ENCODE peak calls at places on chromosomes 2 and 18, in eight cellular contexts. One of them, this sample, is unnamed.

GRCh38 chr18:413263-413662 is 87.2 kb downstream of the COLEC12 start:
- DNase-seq in Peyer's patch: no peak
- DNase-seq in astrocyte of the spinal cord: peak; percentile 25
- DNase-seq in mammary epithelial cell: no peak
- DNase-seq in kidney: no peak
- DNase-seq in nephron progenitor cell: no peak
- DNase-seq in lower lobe of right lung: no peak
- DNase-seq in HFFc6: no peak
- DNase-seq in this sample: no peak

GRCh38 chr2:233084488-233084887 is 24.3 kb downstream of the INPP5D start:
- DNase-seq in kidney: peak; percentile 80
- DNase-seq in mammary epithelial cell: no peak
- DNase-seq in lower lobe of right lung: peak; percentile 72
- DNase-seq in Peyer's patch: peak; percentile 87
- DNase-seq in nephron progenitor cell: no peak
- DNase-seq in astrocyte of the spinal cord: no peak
- DNase-seq in HFFc6: no peak
- DNase-seq in this sample: no peak

GRCh38 chr2:28618221-28619141 is 122.6 kb downstream of the PLB1 start:
- DNase-seq in lower lobe of right lung: no peak
- DNase-seq in HFFc6: no peak
- DNase-seq in nephron progenitor cell: no peak
- DNase-seq in astrocyte of the spinal cord: no peak
- DNase-seq in kidney: peak; percentile 48
- DNase-seq in Peyer's patch: no peak
- DNase-seq in mammary epithelial cell: no peak
- DNase-seq in this sample: no peak

GRCh38 chr2:219632758-219633101 is 5.3 kb downstream of the SLC4A3 start:
- DNase-seq in HFFc6: no peak
- DNase-seq in mammary epithelial cell: no peak
- DNase-seq in lower lobe of right lung: no peak
- DNase-seq in nephron progenitor cell: no peak
- DNase-seq in astrocyte of the spinal cord: no peak
- DNase-seq in Peyer's patch: no peak
- DNase-seq in kidney: peak; percentile 73
- DNase-seq in this sample: no peak

GRCh38 chr18:64110692-64111480 is 38.0 kb downstream of the LINC00305 start:
- DNase-seq in astrocyte of the spinal cord: no peak
- DNase-seq in nephron progenitor cell: no peak
- DNase-seq in Peyer's patch: no peak
- DNase-seq in HFFc6: no peak
- DNase-seq in lower lobe of right lung: no peak
- DNase-seq in mammary epithelial cell: no peak
- DNase-seq in kidney: no peak
- DNase-seq in this sample: no peak

GRCh38 chr2:1665761-1666505 is 78.4 kb downstream of the PXDN start:
- DNase-seq in kidney: no peak
- DNase-seq in nephron progenitor cell: no peak
- DNase-seq in mammary epithelial cell: no peak
- DNase-seq in lower lobe of right lung: no peak
- DNase-seq in HFFc6: no peak
- DNase-seq in astrocyte of the spinal cord: no peak
- DNase-seq in Peyer's patch: no peak
- DNase-seq in this sample: no peak

GRCh38 chr2:230895536-230896345 is 29.3 kb downstream of the GPR55 start:
- DNase-seq in Peyer's patch: peak; percentile 7
- DNase-seq in kidney: peak; percentile 88
- DNase-seq in astrocyte of the spinal cord: no peak
- DNase-seq in HFFc6: no peak
- DNase-seq in lower lobe of right lung: no peak
- DNase-seq in nephron progenitor cell: no peak
- DNase-seq in mammary epithelial cell: no peak
- DNase-seq in this sample: no peak

GRCh38 chr2:190666895-190667294 is 18.0 kb downstream of the NAB1 start:
- DNase-seq in astrocyte of the spinal cord: no peak
- DNase-seq in HFFc6: no peak
- DNase-seq in nephron progenitor cell: no peak
- DNase-seq in Peyer's patch: no peak
- DNase-seq in mammary epithelial cell: peak; percentile 65
- DNase-seq in kidney: no peak
- DNase-seq in lower lobe of right lung: no peak
- DNase-seq in this sample: no peak

GRCh38 chr2:162221064-162221463 is 22.2 kb downstream of the FAP start:
- DNase-seq in lower lobe of right lung: peak; percentile 81
- DNase-seq in Peyer's patch: peak; percentile 38
- DNase-seq in nephron progenitor cell: peak; percentile 73
- DNase-seq in HFFc6: peak; percentile 57
- DNase-seq in astrocyte of the spinal cord: peak; percentile 70
- DNase-seq in mammary epithelial cell: peak; percentile 37
- DNase-seq in kidney: peak; percentile 65
- DNase-seq in this sample: peak; percentile 65

GRCh38 chr2:14516844-14517243 is 115.7 kb upstream of the LRATD1 start:
- DNase-seq in nephron progenitor cell: no peak
- DNase-seq in mammary epithelial cell: peak; percentile 89
- DNase-seq in Peyer's patch: no peak
- DNase-seq in kidney: no peak
- DNase-seq in lower lobe of right lung: no peak
- DNase-seq in astrocyte of the spinal cord: peak; percentile 95
- DNase-seq in HFFc6: peak; percentile 97
- DNase-seq in this sample: peak; percentile 13

GRCh38 chr18:35289293-35290069 is 548 bp downstream of the ZSCAN30 start:
- DNase-seq in kidney: no peak
- DNase-seq in astrocyte of the spinal cord: peak; percentile 5
- DNase-seq in Peyer's patch: peak; percentile 41
- DNase-seq in HFFc6: peak; percentile 16
- DNase-seq in lower lobe of right lung: no peak
- DNase-seq in nephron progenitor cell: peak; percentile 15
- DNase-seq in mammary epithelial cell: peak; percentile 2
- DNase-seq in this sample: peak; percentile 27

GRCh38 chr18:75683426-75683825 is 255.9 kb upstream of the SMIM21 start:
- DNase-seq in astrocyte of the spinal cord: no peak
- DNase-seq in nephron progenitor cell: no peak
- DNase-seq in HFFc6: no peak
- DNase-seq in Peyer's patch: no peak
- DNase-seq in kidney: no peak
- DNase-seq in mammary epithelial cell: no peak
- DNase-seq in lower lobe of right lung: no peak
- DNase-seq in this sample: no peak

GRCh38 chr2:231923951-231924888 is 2.0 kb downstream of the NPPC start:
- DNase-seq in mammary epithelial cell: no peak
- DNase-seq in kidney: peak; percentile 71
- DNase-seq in lower lobe of right lung: peak; percentile 33
- DNase-seq in nephron progenitor cell: no peak
- DNase-seq in HFFc6: no peak
- DNase-seq in astrocyte of the spinal cord: no peak
- DNase-seq in Peyer's patch: no peak
- DNase-seq in this sample: peak; percentile 15

GRCh38 chr2:160516547-160517365 is 23.1 kb upstream of the RBMS1 start:
- DNase-seq in mammary epithelial cell: peak; percentile 34
- DNase-seq in nephron progenitor cell: no peak
- DNase-seq in astrocyte of the spinal cord: peak; percentile 71
- DNase-seq in HFFc6: peak; percentile 26
- DNase-seq in kidney: no peak
- DNase-seq in Peyer's patch: no peak
- DNase-seq in lower lobe of right lung: no peak
- DNase-seq in this sample: no peak

GRCh38 chr18:23363865-23364570 is 89.1 kb upstream of the RIOK3 start:
- DNase-seq in astrocyte of the spinal cord: no peak
- DNase-seq in Peyer's patch: no peak
- DNase-seq in lower lobe of right lung: no peak
- DNase-seq in nephron progenitor cell: no peak
- DNase-seq in kidney: no peak
- DNase-seq in mammary epithelial cell: no peak
- DNase-seq in HFFc6: no peak
- DNase-seq in this sample: no peak

GRCh38 chr18:37754141-37754540 is 188.5 kb upstream of the CELF4 start:
- DNase-seq in mammary epithelial cell: no peak
- DNase-seq in lower lobe of right lung: no peak
- DNase-seq in astrocyte of the spinal cord: no peak
- DNase-seq in HFFc6: no peak
- DNase-seq in kidney: no peak
- DNase-seq in Peyer's patch: no peak
- DNase-seq in nephron progenitor cell: no peak
- DNase-seq in this sample: no peak

GRCh38 chr2:133200684-133201421 is 367.4 kb downstream of the NCKAP5 start:
- DNase-seq in mammary epithelial cell: peak; percentile 91
- DNase-seq in lower lobe of right lung: no peak
- DNase-seq in nephron progenitor cell: no peak
- DNase-seq in Peyer's patch: no peak
- DNase-seq in astrocyte of the spinal cord: peak; percentile 90
- DNase-seq in kidney: no peak
- DNase-seq in HFFc6: peak; percentile 91
- DNase-seq in this sample: no peak

GRCh38 chr18:79965119-79965902 is 868 bp downstream of the HSBP1L1 start:
- DNase-seq in HFFc6: peak; percentile 62
- DNase-seq in Peyer's patch: no peak
- DNase-seq in astrocyte of the spinal cord: peak; percentile 66
- DNase-seq in kidney: peak; percentile 81
- DNase-seq in lower lobe of right lung: peak; percentile 73
- DNase-seq in mammary epithelial cell: peak; percentile 63
- DNase-seq in nephron progenitor cell: no peak
- DNase-seq in this sample: no peak

GRCh38 chr18:28854964-28855363 is 678.0 kb upstream of the CDH2 start:
- DNase-seq in Peyer's patch: no peak
- DNase-seq in lower lobe of right lung: no peak
- DNase-seq in astrocyte of the spinal cord: no peak
- DNase-seq in nephron progenitor cell: no peak
- DNase-seq in kidney: no peak
- DNase-seq in mammary epithelial cell: peak; percentile 23
- DNase-seq in HFFc6: peak; percentile 29
- DNase-seq in this sample: no peak

GRCh38 chr2:217248312-217248935 is 388.6 kb upstream of the TNP1 start:
- DNase-seq in mammary epithelial cell: no peak
- DNase-seq in nephron progenitor cell: peak; percentile 21
- DNase-seq in astrocyte of the spinal cord: peak; percentile 81
- DNase-seq in lower lobe of right lung: peak; percentile 59
- DNase-seq in HFFc6: no peak
- DNase-seq in kidney: peak; percentile 95
- DNase-seq in Peyer's patch: no peak
- DNase-seq in this sample: peak; percentile 58

GRCh38 chr18:31241900-31242409 is 76.0 kb upstream of the DSG1 start:
- DNase-seq in Peyer's patch: no peak
- DNase-seq in kidney: no peak
- DNase-seq in mammary epithelial cell: peak; percentile 99
- DNase-seq in nephron progenitor cell: peak; percentile 68
- DNase-seq in HFFc6: no peak
- DNase-seq in lower lobe of right lung: no peak
- DNase-seq in astrocyte of the spinal cord: no peak
- DNase-seq in this sample: no peak
- TF ChIP-seq CTCF in Peyer's patch: no peak
- TF ChIP-seq CTCF in kidney: peak; percentile 33
- TF ChIP-seq CTCF in mammary epithelial cell: peak; percentile 85
- TF ChIP-seq CTCF in nephron progenitor cell: peak; percentile 71
- TF ChIP-seq CTCF in HFFc6: peak; percentile 41
- TF ChIP-seq CTCF in lower lobe of right lung: peak; percentile 40
- TF ChIP-seq CTCF in astrocyte of the spinal cord: peak; percentile 59
- TF ChIP-seq CTCF in this sample: no peak

GRCh38 chr2:80852079-80852807 is 547.7 kb upstream of the LRRTM1 start:
- DNase-seq in lower lobe of right lung: no peak
- DNase-seq in nephron progenitor cell: no peak
- DNase-seq in mammary epithelial cell: no peak
- DNase-seq in kidney: no peak
- DNase-seq in HFFc6: no peak
- DNase-seq in Peyer's patch: no peak
- DNase-seq in astrocyte of the spinal cord: no peak
- DNase-seq in this sample: no peak

GRCh38 chr2:80854831-80855230 is 550.3 kb upstream of the LRRTM1 start:
- DNase-seq in mammary epithelial cell: no peak
- DNase-seq in lower lobe of right lung: no peak
- DNase-seq in Peyer's patch: no peak
- DNase-seq in kidney: no peak
- DNase-seq in HFFc6: no peak
- DNase-seq in astrocyte of the spinal cord: no peak
- DNase-seq in nephron progenitor cell: no peak
- DNase-seq in this sample: no peak

GRCh38 chr2:80856227-80856626 is 551.7 kb upstream of the LRRTM1 start:
- DNase-seq in HFFc6: no peak
- DNase-seq in lower lobe of right lung: no peak
- DNase-seq in astrocyte of the spinal cord: no peak
- DNase-seq in kidney: no peak
- DNase-seq in nephron progenitor cell: no peak
- DNase-seq in Peyer's patch: no peak
- DNase-seq in mammary epithelial cell: no peak
- DNase-seq in this sample: no peak

GRCh38 chr2:80852808-80853139 is 548.2 kb upstream of the LRRTM1 start:
- DNase-seq in HFFc6: no peak
- DNase-seq in lower lobe of right lung: no peak
- DNase-seq in Peyer's patch: no peak
- DNase-seq in astrocyte of the spinal cord: no peak
- DNase-seq in nephron progenitor cell: peak; percentile 15
- DNase-seq in mammary epithelial cell: no peak
- DNase-seq in kidney: no peak
- DNase-seq in this sample: no peak
- TF ChIP-seq CTCF in HFFc6: no peak
- TF ChIP-seq CTCF in lower lobe of right lung: no peak
- TF ChIP-seq CTCF in Peyer's patch: no peak
- TF ChIP-seq CTCF in astrocyte of the spinal cord: no peak
- TF ChIP-seq CTCF in nephron progenitor cell: no peak
- TF ChIP-seq CTCF in mammary epithelial cell: no peak
- TF ChIP-seq CTCF in kidney: no peak
- TF ChIP-seq CTCF in this sample: no peak

DNA sequence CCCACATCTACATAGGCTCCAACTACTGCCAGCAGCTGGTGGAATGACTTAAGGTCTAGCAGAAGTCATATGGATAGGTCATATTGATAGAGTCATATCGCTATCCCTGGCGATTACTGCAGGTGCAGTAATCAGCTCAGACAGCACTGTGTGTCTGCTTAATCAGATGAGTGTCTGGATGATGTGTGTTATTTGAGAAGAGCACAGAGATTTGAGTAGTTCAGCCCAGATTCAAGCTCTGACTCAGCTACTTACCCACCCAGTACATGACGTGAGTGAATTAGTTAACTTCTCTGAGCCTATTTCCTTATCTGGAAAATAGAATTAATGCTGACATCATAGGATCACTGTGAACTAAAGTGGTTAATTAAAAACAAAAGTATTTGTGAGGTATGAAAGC is 78.9 kb downstream of the EHD3 start:
- DNase-seq in lower lobe of right lung: no peak
- DNase-seq in HFFc6: no peak
- DNase-seq in kidney: no peak
- DNase-seq in nephron progenitor cell: no peak
- DNase-seq in Peyer's patch: no peak
- DNase-seq in mammary epithelial cell: no peak
- DNase-seq in astrocyte of the spinal cord: peak; percentile 62
- DNase-seq in this sample: no peak
- TF ChIP-seq CTCF in lower lobe of right lung: no peak
- TF ChIP-seq CTCF in HFFc6: no peak
- TF ChIP-seq CTCF in kidney: no peak
- TF ChIP-seq CTCF in nephron progenitor cell: no peak
- TF ChIP-seq CTCF in Peyer's patch: no peak
- TF ChIP-seq CTCF in mammary epithelial cell: no peak
- TF ChIP-seq CTCF in astrocyte of the spinal cord: no peak
- TF ChIP-seq CTCF in this sample: no peak

DNA sequence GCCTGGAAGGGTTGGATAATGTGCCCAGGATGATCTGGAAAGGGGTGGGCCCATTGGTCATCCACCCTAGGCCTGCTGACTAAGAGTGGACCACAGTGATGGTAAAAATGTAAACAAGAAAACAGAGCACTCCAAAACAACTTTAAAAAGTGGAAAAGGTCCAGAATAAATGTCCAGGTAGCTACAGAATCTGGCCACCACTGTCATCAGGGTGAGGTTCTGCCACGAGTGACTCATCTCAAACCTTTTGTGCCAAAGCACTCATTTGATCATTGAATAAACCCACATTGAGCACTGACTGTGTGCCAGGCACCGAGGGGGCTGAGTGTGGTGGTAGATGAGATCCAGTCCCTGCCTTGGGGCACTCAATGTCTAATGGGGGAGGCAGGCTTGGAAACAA is 64.9 kb downstream of the EMX1 start:
- DNase-seq in mammary epithelial cell: no peak
- DNase-seq in HFFc6: no peak
- DNase-seq in lower lobe of right lung: peak; percentile 22
- DNase-seq in Peyer's patch: no peak
- DNase-seq in astrocyte of the spinal cord: no peak
- DNase-seq in nephron progenitor cell: no peak
- DNase-seq in kidney: no peak
- DNase-seq in this sample: no peak
- TF ChIP-seq CTCF in mammary epithelial cell: no peak
- TF ChIP-seq CTCF in HFFc6: no peak
- TF ChIP-seq CTCF in lower lobe of right lung: no peak
- TF ChIP-seq CTCF in Peyer's patch: no peak
- TF ChIP-seq CTCF in astrocyte of the spinal cord: no peak
- TF ChIP-seq CTCF in nephron progenitor cell: no peak
- TF ChIP-seq CTCF in kidney: no peak
- TF ChIP-seq CTCF in this sample: no peak

This sample was measured in GM10248.